ENCODE peak calls at places on chromosome 14, in ten cellular contexts. V is ovary, Q is HCT116, T is suprapubic skin, D is right lobe of liver, L is stomach, S is A549, Y is tibial nerve, N is sigmoid colon, U is breast epithelium. H is an unnamed sample.

GRCh38 chr14:74977901-74978385 is 22.5 kb upstream of the PGF start:
- DNase-seq in V (no peak), Q (no peak), T (no peak), D (no peak), L (no peak), S (no peak), Y (no peak), N (no peak), U (no peak), H (no peak)

GRCh38 chr14:74980746-74981661 is 21.7 kb upstream of the EIF2B2 start:
- DNase-seq in V (no peak), Q (no peak), T (peak; percentile 62), D (no peak), L (no peak), S (no peak), Y (no peak), N (no peak), U (no peak), H (no peak)

GRCh38 chr14:72611956-72612500 is 281.9 kb downstream of the DPF3 start:
- DNase-seq in V (no peak), Q (no peak), T (no peak), D (no peak), L (no peak), S (no peak), Y (no peak), N (peak; percentile 10), U (no peak), H (no peak)

GRCh38 chr14:82251434-82251833 is 717.8 kb upstream of the SEL1L start:
- DNase-seq in V (no peak), Q (no peak), T (no peak), D (no peak), L (no peak), S (no peak), Y (no peak), N (no peak), U (no peak), H (no peak)

GRCh38 chr14:87698496-87698895 is 294.5 kb downstream of the GALC start:
- DNase-seq in V (no peak), Q (no peak), T (no peak), D (no peak), L (no peak), S (no peak), Y (no peak), N (no peak), U (no peak), H (no peak)

GRCh38 chr14:32950584-32950983 is 11.9 kb downstream of the NPAS3 start:
- DNase-seq in V (no peak), Q (no peak), T (no peak), D (no peak), L (no peak), S (no peak), Y (no peak), N (no peak), U (no peak), H (no peak)

GRCh38 chr14:32565256-32565655 is 236.2 kb downstream of the AKAP6 start:
- DNase-seq in V (no peak), Q (no peak), T (no peak), D (no peak), L (no peak), S (no peak), Y (no peak), N (no peak), U (no peak), H (no peak)

GRCh38 chr14:77980475-77981321 is 180.8 kb downstream of the ADCK1 start:
- DNase-seq in V (no peak), Q (no peak), T (no peak), D (no peak), L (peak; percentile 83), S (no peak), Y (no peak), N (no peak), U (no peak), H (no peak)

GRCh38 chr14:93533864-93534263 is 103.1 kb downstream of the UNC79 start:
- DNase-seq in V (no peak), Q (no peak), T (no peak), D (no peak), L (no peak), S (no peak), Y (no peak), N (no peak), U (no peak), H (no peak)

GRCh38 chr14:41476526-41476925 is 130.2 kb upstream of the LRFN5 start:
- DNase-seq in V (no peak), Q (no peak), T (no peak), D (no peak), L (no peak), S (no peak), Y (no peak), N (no peak), U (no peak), H (no peak)

GRCh38 chr14:92903359-92903758 is 19.6 kb upstream of the CHGA start:
- DNase-seq in V (no peak), Q (no peak), T (no peak), D (no peak), L (no peak), S (no peak), Y (no peak), N (no peak), U (no peak), H (no peak)

GRCh38 chr14:101583709-101584048 is 22.4 kb downstream of the DIO3 start:
- DNase-seq in V (no peak), Q (no peak), T (no peak), D (no peak), L (no peak), S (no peak), Y (no peak), N (no peak), U (no peak), H (no peak)
- H3K4me1 ChIP-seq in V (peaks cover 3% of the 10 kb centered on the region), Q (no peaks in the 10 kb centered on the region), T (no peaks in the 10 kb centered on the region), D (no peaks in the 10 kb centered on the region), L (no peaks in the 10 kb centered on the region), S (no peaks in the 10 kb centered on the region), Y (no peaks in the 10 kb centered on the region), N (no peaks in the 10 kb centered on the region), U (no peaks in the 10 kb centered on the region), H (no peaks in the 10 kb centered on the region)

DNA sequence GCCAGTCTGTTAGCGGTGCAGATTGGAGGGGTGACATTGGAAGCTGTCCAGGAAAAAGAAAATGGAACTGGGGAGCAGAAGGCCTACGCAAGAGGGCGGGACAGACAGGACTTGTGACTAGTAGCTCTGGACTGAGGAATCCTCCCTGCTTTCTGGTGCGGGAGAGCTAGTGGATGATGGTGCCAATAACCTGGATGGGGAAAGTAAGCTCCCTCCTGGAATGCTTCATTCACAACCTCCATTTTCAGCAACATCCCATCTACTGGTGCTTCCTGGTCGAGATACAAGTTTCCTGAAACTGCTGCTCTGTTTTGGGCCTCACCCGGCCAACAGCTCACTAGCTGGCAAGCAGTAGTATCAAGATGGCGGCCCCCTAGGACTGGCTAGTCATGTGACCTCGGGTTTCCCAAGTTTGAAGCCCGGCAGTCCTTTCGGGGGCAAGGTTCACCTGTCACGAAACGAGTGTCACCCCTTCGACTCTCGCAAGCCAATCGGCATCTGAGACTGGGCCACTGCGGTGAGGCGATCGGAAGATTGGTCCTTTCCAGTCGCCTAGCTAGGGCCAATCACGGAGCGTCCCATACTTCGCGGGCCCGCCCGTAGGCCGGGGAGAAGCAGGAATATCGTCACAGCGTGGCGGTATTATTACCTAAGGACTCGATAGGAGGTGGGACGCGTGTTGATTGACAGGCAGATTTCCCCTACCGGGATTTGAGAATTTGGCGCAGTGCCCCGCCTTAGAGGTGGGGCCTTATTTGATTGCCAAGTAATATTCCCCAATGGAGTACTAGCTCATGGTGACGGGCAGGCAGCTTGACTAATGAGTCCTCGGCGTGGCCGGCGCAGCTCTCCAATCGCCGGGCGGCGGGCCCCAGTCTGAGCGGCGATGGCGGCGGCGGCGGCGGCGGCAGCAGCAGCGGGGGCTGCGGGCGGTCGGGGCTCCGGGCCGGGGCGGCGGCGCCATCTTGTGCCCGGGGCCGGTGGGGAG is at the start of gene PABPN1:
- DNase-seq in V (peak; percentile 99), Q (peak; percentile 100), T (peak; percentile 100), D (peak; percentile 99), L (peak; percentile 100), S (peak; percentile 98), Y (peak; percentile 99), N (peak; percentile 100), U (peak; percentile 100), H (peak; percentile 97)
- TF ChIP-seq POLR2A in V (peak; percentile 70), Q (no peak), T (peak; percentile 84), D (peak; percentile 72), L (no peak), S (no peak), Y (peak; percentile 79), N (no peak), U (peak; percentile 23), H (peak; percentile 4)

DNA sequence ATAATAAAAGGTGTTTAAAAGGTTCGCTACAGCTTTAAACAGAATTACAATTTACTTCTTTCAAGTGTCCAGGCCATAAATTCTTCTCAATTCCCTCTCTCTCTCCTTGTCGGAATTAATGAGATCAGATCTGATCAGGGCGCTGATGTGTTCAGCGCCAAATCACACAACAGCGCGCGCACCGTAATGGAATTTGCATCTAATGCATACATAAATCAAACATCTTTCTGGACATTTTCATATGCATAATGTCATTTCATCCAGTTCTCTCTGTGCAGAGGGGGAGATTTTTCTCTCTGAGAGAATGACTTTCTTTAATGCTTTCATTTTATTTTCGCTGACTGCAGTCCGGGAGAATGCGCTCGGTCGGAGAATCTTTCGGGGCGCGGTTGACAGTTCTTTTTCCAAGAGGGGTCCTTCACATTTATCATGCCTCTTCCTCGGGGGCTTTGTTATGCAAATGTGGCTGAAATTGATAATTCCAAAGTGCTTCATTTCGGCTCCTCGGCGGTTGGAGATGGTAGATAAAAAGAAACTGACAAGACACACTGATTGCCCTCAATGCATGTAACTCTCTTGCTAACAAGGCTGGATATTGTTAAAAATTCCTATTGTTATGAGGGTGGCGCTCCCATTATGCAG is 615.9 kb downstream of the VRK1 start:
- DNase-seq in V (no peak), Q (no peak), T (no peak), D (no peak), L (no peak), S (no peak), Y (no peak), N (no peak), U (no peak), H (no peak)
- H3K4me3 ChIP-seq in V (no peak overlapping the region), Q (no peak overlapping the region), T (peak overlapping the region; percentile 42), D (no peak overlapping the region), L (no peak overlapping the region), S (no peak overlapping the region), Y (peak overlapping the region; percentile 20), N (peak overlapping the region; percentile 20), U (peak overlapping the region; percentile 24), H (peak overlapping the region; percentile 25)

DNA sequence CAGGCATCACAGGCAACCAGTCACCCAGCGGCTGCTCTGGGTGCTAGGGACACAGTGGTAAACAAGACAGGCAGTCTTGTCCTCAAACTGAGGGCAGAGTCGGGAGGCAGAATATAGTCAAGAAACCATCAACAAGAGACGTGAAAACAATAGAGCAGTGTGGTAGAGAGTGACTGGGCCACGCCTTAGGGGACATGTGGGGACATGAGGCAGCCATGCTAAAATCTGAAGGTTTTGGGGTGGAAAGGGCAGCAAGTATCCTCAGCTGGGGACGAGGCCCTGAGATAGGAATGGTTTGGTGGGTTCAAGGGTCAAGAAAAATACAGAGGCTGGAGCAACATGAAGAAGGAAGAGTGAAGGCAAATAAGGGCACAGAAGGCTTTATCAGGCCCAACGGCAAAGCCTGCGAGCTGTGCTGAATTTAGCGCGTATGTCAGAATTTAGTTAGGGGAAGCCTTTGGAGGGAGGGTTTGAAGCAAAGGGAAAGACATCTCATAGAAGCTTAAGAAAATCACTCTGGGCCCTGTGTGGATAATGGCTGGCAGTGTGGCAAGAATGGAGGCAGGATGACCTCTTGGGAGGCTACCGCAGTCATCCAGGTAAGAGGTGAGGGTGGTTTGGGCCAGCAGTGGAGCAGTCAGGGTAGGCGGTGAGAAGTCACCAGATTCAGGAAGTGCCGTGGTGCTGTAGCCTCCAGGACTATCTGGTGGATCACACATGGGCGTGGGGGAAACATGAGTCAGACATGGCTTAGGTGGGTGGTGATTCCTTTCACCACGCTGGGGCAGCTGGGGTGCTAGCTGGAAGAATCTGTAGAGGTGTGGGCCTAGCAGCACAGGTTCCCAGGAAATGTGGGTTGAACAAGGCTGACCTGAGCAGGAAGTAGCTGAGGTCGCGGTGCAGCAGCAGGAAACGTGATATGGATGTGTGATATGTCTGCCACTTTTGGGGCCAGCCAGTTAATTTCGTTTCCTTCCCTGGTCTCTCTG is 3.0 kb downstream of the EVL start:
- DNase-seq in V (no peak), Q (peak; percentile 21), T (peak; percentile 74), D (peak; percentile 59), L (peak; percentile 67), S (no peak), Y (no peak), N (no peak), U (peak; percentile 33), H (peak; percentile 23)
- H3K4me1 ChIP-seq in V (no peaks in the 10 kb centered on the region), Q (peaks cover 20% of the 10 kb centered on the region), T (peaks cover 44% of the 10 kb centered on the region), D (peaks cover 2% of the 10 kb centered on the region), L (peaks cover 19% of the 10 kb centered on the region), S (peaks cover 7% of the 10 kb centered on the region), Y (no peaks in the 10 kb centered on the region), N (no peaks in the 10 kb centered on the region), U (no peaks in the 10 kb centered on the region), H (peaks cover 15% of the 10 kb centered on the region)